ENCODE peak calls at places on chromosomes 7 and 10, in eight cellular contexts. L is mesendoderm; N is upper lobe of right lung; Z is effector memory CD4-positive, alpha-beta T cell; K is ovary; U is sigmoid colon; D is neuronal stem cell; F is aorta. P is an unnamed sample.
A peak's percentile ranks its signal among the peaks of the same experiment; 100 is the strongest.

GRCh38 chr10:96124230-96125141 is 5.6 kb upstream of the ZNF518A start:
- DNase-seq in F (no peak), U (no peak), N (peak; percentile 76), D (peak; percentile 27), L (peak; percentile 88), Z (no peak), K (no peak), P (no peak)

GRCh38 chr7:34928560-34928959 is 108.7 kb downstream of the DPY19L1 start:
- DNase-seq in Z (no peak), L (no peak), F (no peak), D (no peak), U (no peak), N (no peak), K (no peak), P (no peak)

GRCh38 chr7:46486264-46487206 is 565.5 kb upstream of the IGFBP3 start:
- DNase-seq in K (peak; percentile 10), F (peak; percentile 85), U (peak; percentile 84), N (no peak), Z (no peak), L (no peak), D (no peak), P (no peak)

GRCh38 chr7:84548366-84549085 is 353.9 kb upstream of the SEMA3A start:
- DNase-seq in N (no peak), U (no peak), K (no peak), F (no peak), D (peak; percentile 42), L (peak; percentile 81), Z (no peak), P (no peak)

GRCh38 chr7:151520419-151521229 is 929 bp upstream of the RHEB start:
- DNase-seq in D (no peak), L (no peak), F (peak; percentile 90), N (peak; percentile 87), U (peak; percentile 86), Z (peak; percentile 15), K (peak; percentile 70), P (peak; percentile 74)

GRCh38 chr7:151076863-151077704 is 3.5 kb downstream of the FASTK start:
- DNase-seq in N (peak; percentile 65), D (no peak), F (no peak), Z (no peak), K (peak; percentile 36), L (peak; percentile 53), U (no peak), P (no peak)

GRCh38 chr10:31618541-31619291 is 299.7 kb downstream of the ZEB1 start:
- DNase-seq in Z (no peak), L (no peak), F (no peak), K (peak; percentile 29), N (no peak), U (peak; percentile 78), D (no peak), P (no peak)

GRCh38 chr7:22651534-22652243 is 75.3 kb upstream of the IL6 start:
- DNase-seq in U (no peak), Z (no peak), D (no peak), K (no peak), F (no peak), N (no peak), L (peak; percentile 61), P (no peak)

GRCh38 chr7:107972075-107972482 is 30.9 kb downstream of the LAMB1 start:
- DNase-seq in D (no peak), N (no peak), L (no peak), K (no peak), Z (no peak), U (no peak), F (no peak), P (no peak)

GRCh38 chr10:102453502-102453901 is 2.2 kb upstream of the C10orf95 start:
- DNase-seq in Z (no peak), U (no peak), F (no peak), N (no peak), L (no peak), K (no peak), D (no peak), P (no peak)

GRCh38 chr7:26376208-26376917 is 84.7 kb downstream of the SNX10 start:
- DNase-seq in N (peak; percentile 73), L (peak; percentile 73), U (no peak), D (peak; percentile 86), Z (peak; percentile 29), F (peak; percentile 77), K (peak; percentile 25), P (no peak)
- H3K4me1 ChIP-seq in N (peaks cover 6% of the 10 kb centered on the region), L (no peaks in the 10 kb centered on the region), U (peaks cover 11% of the 10 kb centered on the region), D (peaks cover 14% of the 10 kb centered on the region), Z (no peaks in the 10 kb centered on the region), F (no peaks in the 10 kb centered on the region), K (peaks cover 2% of the 10 kb centered on the region), P (no peaks in the 10 kb centered on the region)

DNA sequence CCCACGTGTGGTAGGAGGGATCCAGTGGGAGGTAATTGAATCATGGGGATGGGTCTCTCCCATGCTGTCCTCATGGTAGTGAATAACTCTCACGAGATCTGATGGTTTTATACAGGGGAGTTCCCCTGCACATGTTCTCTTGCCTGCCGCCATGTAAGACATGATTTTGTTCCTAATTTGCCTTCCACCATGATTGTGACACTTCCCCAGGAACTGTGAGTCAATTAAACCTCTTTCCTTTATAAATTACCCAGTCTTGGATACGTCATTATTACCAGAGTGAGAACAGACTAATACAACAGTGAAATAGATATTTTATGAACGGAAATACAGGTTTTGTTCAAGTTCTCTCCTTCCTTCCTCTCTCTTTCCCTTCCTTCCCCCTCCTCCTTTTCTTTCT is 15.8 kb downstream of the CALD1 start:
- DNase-seq in K (no peak), L (no peak), N (no peak), D (no peak), Z (no peak), U (no peak), F (no peak), P (no peak)
- H3K36me3 ChIP-seq in K (no peaks in the 10 kb centered on the region), L (no peaks in the 10 kb centered on the region), N (no peaks in the 10 kb centered on the region), D (no peaks in the 10 kb centered on the region), Z (no peaks in the 10 kb centered on the region), U (no peaks in the 10 kb centered on the region), F (no peaks in the 10 kb centered on the region), P (peaks cover 49% of the 10 kb centered on the region)

GRCh38 chr10:94315975-94316464 is 46.7 kb downstream of the NOC3L start:
- DNase-seq in K (no peak), Z (no peak), U (no peak), D (no peak), L (no peak), N (no peak), F (no peak), P (no peak)
- H3K27ac ChIP-seq in K (no peak overlapping the region), Z (no peak overlapping the region), U (peak overlapping the region; percentile 73), D (no peak overlapping the region), L (no peak overlapping the region), N (no peak overlapping the region), F (peak overlapping the region; percentile 83), P (no peak overlapping the region)

GRCh38 chr7:24910551-24911212 is 69.3 kb downstream of the OSBPL3 start:
- DNase-seq in F (no peak), Z (no peak), N (no peak), L (peak; percentile 72), K (no peak), U (no peak), D (no peak), P (no peak)

GRCh38 chr7:24908757-24909156 is 71.2 kb downstream of the OSBPL3 start:
- DNase-seq in D (no peak), U (no peak), Z (no peak), K (no peak), L (no peak), N (no peak), F (no peak), P (no peak)

GRCh38 chr7:24912424-24912823 is 67.6 kb downstream of the OSBPL3 start:
- DNase-seq in L (no peak), D (no peak), F (no peak), K (no peak), U (no peak), Z (no peak), N (no peak), P (no peak)

GRCh38 chr7:24912874-24913514 is 67.0 kb downstream of the OSBPL3 start:
- DNase-seq in Z (no peak), D (no peak), K (no peak), N (no peak), L (no peak), F (no peak), U (no peak), P (no peak)

DNA sequence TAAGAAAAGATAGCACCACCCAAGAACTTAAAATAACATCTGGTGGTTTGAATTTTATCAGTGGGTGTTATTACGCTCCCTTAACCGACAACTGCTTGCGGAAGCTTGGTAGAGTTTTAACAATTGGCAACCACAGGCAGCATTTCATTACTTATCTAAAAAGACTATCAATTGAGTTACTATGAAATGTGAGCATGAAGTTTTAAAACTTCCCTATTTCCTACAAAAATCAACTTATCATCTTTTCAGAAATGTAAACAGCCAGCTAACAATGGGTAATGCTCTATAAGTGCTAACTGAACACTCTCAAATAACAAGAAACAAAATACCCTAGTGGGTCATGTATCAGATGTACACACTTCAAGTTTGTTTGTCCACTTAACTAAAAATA is 68.8 kb downstream of the OSBPL3 start:
- DNase-seq in L (no peak), Z (no peak), F (no peak), N (no peak), D (no peak), U (no peak), K (no peak), P (no peak)
- H3K4me1 ChIP-seq in L (peaks cover 14% of the 10 kb centered on the region), Z (peaks cover 38% of the 10 kb centered on the region), F (no peaks in the 10 kb centered on the region), N (no peaks in the 10 kb centered on the region), D (no peaks in the 10 kb centered on the region), U (no peaks in the 10 kb centered on the region), K (peaks cover 7% of the 10 kb centered on the region), P (peaks cover 32% of the 10 kb centered on the region)